ENCODE peak calls at places on chromosomes 11 and 22, in five cellular contexts. Z is neuronal stem cell, Y is H9, C is H1, F is mesenchymal stem cell. L is an unnamed sample.
A peak's percentile ranks its signal among the peaks of the same experiment; 100 is the strongest.

GRCh38 chr11:102109896-102110760 is at the start of gene YAP1:
- DNase-seq in Z (peak; percentile 94), Y (peak; percentile 91), C (peak; percentile 91), F (peak; percentile 96), L (peak; percentile 96)

GRCh38 chr11:84583106-84583505 is 1044.0 kb downstream of the DLG2 start:
- DNase-seq in Z (no peak), Y (no peak), C (no peak), F (no peak), L (no peak)

GRCh38 chr11:70323811-70324210 is 53.3 kb downstream of the PPFIA1 start:
- DNase-seq in Z (no peak), Y (no peak), C (no peak), F (peak; percentile 70), L (no peak)

GRCh38 chr11:12008790-12009616 is 577 bp upstream of the DKK3 start:
- DNase-seq in Z (peak; percentile 63), Y (peak; percentile 89), C (peak; percentile 88), F (peak; percentile 74), L (no peak)

GRCh38 chr11:89015614-89016013 is 50.2 kb downstream of the GRM5 start:
- DNase-seq in Z (no peak), Y (no peak), C (no peak), F (no peak), L (no peak)

GRCh38 chr11:17314232-17314547 is 37.4 kb upstream of the NCR3LG1 start:
- DNase-seq in Z (no peak), Y (no peak), C (no peak), F (peak; percentile 85), L (no peak)

GRCh38 chr22:20408891-20409290 is 14.9 kb downstream of the ZNF74 start:
- DNase-seq in Z (no peak), Y (no peak), C (no peak), F (no peak), L (no peak)

GRCh38 chr11:62689421-62690183 is at the start of gene LRRN4CL:
- DNase-seq in Z (no peak), Y (no peak), C (no peak), F (peak; percentile 67), L (no peak)

DNA sequence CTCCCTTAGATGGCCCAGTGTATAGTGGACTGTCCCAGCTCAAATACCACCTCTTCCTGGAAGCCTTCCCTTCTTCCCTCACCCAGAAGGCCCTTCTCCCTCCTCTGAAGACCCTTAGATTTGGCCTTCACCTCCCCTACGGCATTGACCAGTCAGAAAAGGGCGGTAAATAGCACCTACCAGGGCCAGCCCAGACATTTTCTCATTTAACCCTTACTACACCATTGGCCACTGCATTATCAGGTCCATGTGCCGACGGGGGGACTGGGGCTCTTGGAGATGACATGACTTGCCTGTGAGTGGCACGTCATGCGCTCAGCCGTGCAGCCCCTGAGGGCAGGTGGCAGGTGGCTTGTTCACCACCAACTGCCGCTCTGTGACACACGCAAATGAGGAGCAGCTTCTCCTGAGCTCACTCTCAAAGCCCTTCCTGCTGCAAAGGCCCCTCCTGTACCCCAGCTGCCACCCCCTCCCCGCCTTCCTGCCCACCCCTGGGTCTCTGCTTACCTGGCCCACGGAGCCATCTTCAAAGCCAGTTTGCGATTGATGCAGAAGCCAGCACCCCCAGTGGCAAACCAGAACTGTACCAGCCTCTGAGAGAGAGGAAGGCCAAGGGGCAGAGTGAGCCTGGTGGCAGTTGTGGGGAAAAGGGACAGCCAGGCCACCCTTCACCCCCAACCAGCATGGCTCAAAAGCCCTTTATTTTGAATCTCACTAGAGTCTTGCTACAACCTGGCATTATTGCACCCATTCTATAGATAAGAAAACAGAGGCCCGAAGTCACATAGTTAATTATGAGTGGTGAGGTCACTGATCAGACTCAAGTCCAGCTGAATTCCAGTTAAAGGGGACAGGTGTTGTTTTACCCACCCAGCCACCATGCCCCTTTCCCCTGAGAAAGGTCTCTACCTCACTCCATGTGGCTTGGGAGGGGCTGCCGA is 9.5 kb downstream of the MFNG start:
- DNase-seq in Z (no peak), Y (no peak), C (no peak), F (no peak), L (no peak)
- H2BK12ac ChIP-seq in Z (no peak overlapping the region), Y (no peak overlapping the region), C (no peak overlapping the region), F (no peak overlapping the region), L (no peak overlapping the region)

GRCh38 chr22:47692811-47693210 is 930.4 kb downstream of the TBC1D22A start:
- DNase-seq in Z (no peak), Y (no peak), C (peak; percentile 19), F (no peak), L (no peak)

GRCh38 chr22:47687776-47688175 is 925.3 kb downstream of the TBC1D22A start:
- DNase-seq in Z (no peak), Y (no peak), C (peak; percentile 0), F (no peak), L (no peak)

GRCh38 chr22:47690166-47690565 is 927.7 kb downstream of the TBC1D22A start:
- DNase-seq in Z (no peak), Y (no peak), C (peak; percentile 23), F (no peak), L (no peak)

GRCh38 chr22:47691152-47691895 is 928.9 kb downstream of the TBC1D22A start:
- DNase-seq in Z (no peak), Y (no peak), C (peak; percentile 22), F (no peak), L (no peak)

GRCh38 chr22:47690586-47690985 is 928.1 kb downstream of the TBC1D22A start:
- DNase-seq in Z (no peak), Y (no peak), C (peak; percentile 22), F (no peak), L (no peak)
- H2BK12ac ChIP-seq in Z (no peak overlapping the region), Y (no peak overlapping the region), C (no peak overlapping the region), F (no peak overlapping the region), L (no peak overlapping the region)

DNA sequence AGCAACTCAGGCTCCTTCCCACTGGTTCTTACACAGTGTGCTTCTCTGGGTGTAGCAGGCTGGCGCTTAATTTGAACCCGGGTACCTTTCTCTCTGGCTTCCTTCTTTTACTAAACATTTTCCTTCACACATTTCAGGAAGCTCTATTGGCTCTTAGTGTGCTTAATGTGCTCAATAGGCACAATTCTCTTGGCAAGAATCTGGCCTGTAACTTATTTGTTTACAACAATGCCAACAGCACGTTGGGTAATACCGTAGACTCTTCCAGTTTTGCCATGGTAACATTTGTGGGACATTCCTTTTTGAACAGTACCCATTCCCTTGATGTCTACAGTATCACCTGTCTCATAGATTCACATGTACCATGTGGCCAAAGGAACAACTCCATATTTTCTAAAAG is 47.8 kb downstream of the AAMDC start:
- DNase-seq in Z (no peak), Y (no peak), C (no peak), F (no peak), L (no peak)
- H2BK12ac ChIP-seq in Z (no peak overlapping the region), Y (no peak overlapping the region), C (no peak overlapping the region), F (no peak overlapping the region), L (no peak overlapping the region)

DNA sequence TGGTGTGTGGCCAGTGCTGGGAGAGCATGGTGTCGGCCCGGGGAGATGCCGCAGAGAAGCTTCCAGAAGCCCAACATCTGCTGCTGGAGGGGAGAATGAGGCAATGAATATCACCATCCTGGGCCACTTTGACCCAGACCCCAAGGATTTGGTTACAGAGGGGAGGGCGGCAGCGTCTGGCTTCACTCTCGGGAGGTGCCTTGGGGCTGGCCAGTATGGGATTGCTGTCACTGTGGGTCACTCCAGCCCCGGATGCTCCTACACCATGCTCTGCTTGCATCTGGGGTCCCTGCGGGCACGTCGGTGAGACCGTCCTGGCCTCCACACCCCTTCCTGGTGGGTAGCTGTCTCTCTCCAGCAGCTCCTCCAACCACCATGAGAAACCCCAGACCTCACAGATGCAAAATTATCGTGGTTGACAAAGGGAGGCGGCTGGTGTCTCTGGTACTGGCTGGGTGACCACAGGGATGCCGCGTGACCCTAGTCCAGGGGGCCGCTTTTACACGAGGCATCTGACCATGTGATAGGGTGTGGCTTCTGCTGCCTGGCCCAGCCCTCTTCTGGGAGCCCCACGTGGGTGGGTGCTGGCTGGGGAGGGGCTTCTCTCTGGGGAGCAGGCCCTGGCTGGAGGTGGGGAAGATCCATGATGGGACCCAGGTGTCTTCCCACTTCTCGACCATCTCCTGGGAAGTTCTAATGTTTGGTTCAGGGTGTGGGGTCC is 5.7 kb downstream of the KCNQ1 start:
- DNase-seq in Z (no peak), Y (no peak), C (no peak), F (no peak), L (no peak)
- H2BK12ac ChIP-seq in Z (peak overlapping the region; percentile 41), Y (no peak overlapping the region), C (no peak overlapping the region), F (no peak overlapping the region), L (no peak overlapping the region)